ENCODE peak calls at places on chromosomes 1 and 21, in ten cellular contexts. C is stimulated activated CD4-positive, alpha-beta T cell treated with anti-CD3 and anti-CD28 coated beads, Interleukin-12 subunit alpha, Interleukin-12 subunit beta, amount 100 ng/mL, for 48 hours; W is EL; Z is RPMI8226; P is activated T-cell treated with anti-CD3 and anti-CD28 coated beads, Interleukin-2, amount 50 U/mL, for 72 hours; I is HT-29; A is NCI-H1105 treated with DMSO at 0.1 percent for 48 hours; U is activated CD8-positive, alpha-beta memory T cell treated with anti-CD3 and anti-CD28 coated beads for 48 hours; K is CD4-positive, CD25-positive, alpha-beta regulatory T cell; J is NCI-H774. H is an unnamed sample.

GRCh38 chr1:78570539-78570938 is 49.7 kb upstream of the IFI44L start:
- DNase-seq in C (no peak), W (peak; percentile 11), Z (no peak), P (no peak), I (no peak), A (no peak), U (no peak), K (no peak), J (no peak), H (no peak)

GRCh38 chr21:39384674-39385298 is 35.9 kb upstream of the HMGN1 start:
- DNase-seq in C (no peak), W (peak; percentile 63), Z (no peak), P (peak; percentile 30), I (no peak), A (no peak), U (no peak), K (no peak), J (no peak), H (no peak)

GRCh38 chr1:234927968-234928635 is 200.5 kb downstream of the TOMM20 start:
- DNase-seq in C (no peak), W (peak; percentile 37), Z (no peak), P (no peak), I (no peak), A (no peak), U (no peak), K (peak; percentile 11), J (no peak), H (no peak)

GRCh38 chr1:15749399-15750291 is 7.3 kb downstream of the TMEM82 start:
- DNase-seq in C (no peak), W (peak; percentile 70), Z (no peak), P (no peak), I (no peak), A (no peak), U (no peak), K (no peak), J (no peak), H (no peak)

GRCh38 chr1:197557302-197557701 is 218.0 kb downstream of the DENND1B start:
- DNase-seq in C (no peak), W (peak; percentile 35), Z (no peak), P (no peak), I (no peak), A (no peak), U (no peak), K (no peak), J (no peak), H (no peak)

GRCh38 chr1:156510709-156511108 is 10.1 kb upstream of the MEF2D start:
- DNase-seq in C (no peak), W (peak; percentile 78), Z (no peak), P (no peak), I (no peak), A (no peak), U (no peak), K (no peak), J (no peak), H (peak; percentile 82)

GRCh38 chr1:92709738-92710137 is 75.2 kb downstream of the EVI5 start:
- DNase-seq in C (no peak), W (peak; percentile 52), Z (no peak), P (no peak), I (no peak), A (no peak), U (no peak), K (no peak), J (peak; percentile 62), H (no peak)

GRCh38 chr21:21195417-21195816 is 197.2 kb downstream of the NCAM2 start:
- DNase-seq in C (no peak), W (no peak), Z (no peak), P (no peak), I (no peak), A (no peak), U (no peak), K (no peak), J (no peak), H (no peak)

GRCh38 chr1:63155437-63155836 is 166.9 kb upstream of the FOXD3 start:
- DNase-seq in C (no peak), W (peak; percentile 1), Z (no peak), P (no peak), I (no peak), A (no peak), U (no peak), K (no peak), J (no peak), H (no peak)

GRCh38 chr1:32580348-32581017 is 41.3 kb downstream of the ZBTB8A start:
- DNase-seq in C (no peak), W (no peak), Z (no peak), P (no peak), I (no peak), A (no peak), U (no peak), K (peak; percentile 1), J (no peak), H (no peak)

GRCh38 chr1:63966016-63966415 is 192.2 kb downstream of the ROR1 start:
- DNase-seq in C (no peak), W (no peak), Z (no peak), P (no peak), I (peak; percentile 80), A (no peak), U (no peak), K (no peak), J (no peak), H (no peak)

GRCh38 chr1:231134624-231135023 is 27.2 kb upstream of the TRIM67 start:
- DNase-seq in C (no peak), W (no peak), Z (no peak), P (no peak), I (no peak), A (no peak), U (no peak), K (no peak), J (no peak), H (no peak)

GRCh38 chr1:160993544-160993943 is 27.4 kb downstream of the F11R start:
- DNase-seq in C (no peak), W (peak; percentile 65), Z (peak; percentile 38), P (no peak), I (peak; percentile 70), A (peak; percentile 27), U (no peak), K (no peak), J (no peak), H (no peak)

GRCh38 chr1:226934483-226935237 is 5.4 kb upstream of the COQ8A start:
- DNase-seq in C (no peak), W (no peak), Z (no peak), P (no peak), I (no peak), A (no peak), U (no peak), K (no peak), J (no peak), H (no peak)

GRCh38 chr21:46515109-46515508 is 56.4 kb downstream of the DIP2A start:
- DNase-seq in C (no peak), W (peak; percentile 10), Z (peak; percentile 62), P (no peak), I (no peak), A (no peak), U (no peak), K (no peak), J (no peak), H (peak; percentile 16)

GRCh38 chr1:38050397-38051141 is 4.0 kb upstream of the POU3F1 start:
- DNase-seq in C (no peak), W (no peak), Z (no peak), P (no peak), I (no peak), A (no peak), U (no peak), K (no peak), J (no peak), H (no peak)